ENCODE peak calls at places on chromosomes 5 and 9, in seven cellular contexts. E is stimulated activated CD4-positive, alpha-beta T cell treated with anti-CD3 and anti-CD28 coated beads, Interleukin-2, amount 100 ng/mL, for 24 hours; H is keratinocyte; P is left colon; A is activated CD4-positive, alpha-beta T cell treated with anti-CD3 and anti-CD28 coated beads, Interleukin-2, amount 50 U/mL, for 48 hours; Y is EH; S is neural progenitor cell. V is an unnamed sample.

GRCh38 chr5:91332267-91333044 is 50.7 kb downstream of the ARRDC3 start:
- DNase-seq in E (no peak), H (no peak), P (no peak), A (no peak), Y (peak; percentile 80), S (no peak), V (no peak)

GRCh38 chr5:10448754-10449345 is 7.2 kb downstream of the ROPN1L start:
- DNase-seq in E (no peak), H (no peak), P (no peak), A (no peak), Y (no peak), S (no peak), V (no peak)

GRCh38 chr9:87662808-87663528 is 63.0 kb upstream of the CTSL start:
- DNase-seq in E (peak; percentile 67), H (peak; percentile 55), P (peak; percentile 65), A (peak; percentile 82), Y (peak; percentile 76), S (peak; percentile 81), V (peak; percentile 96)

GRCh38 chr5:146047396-146047795 is 58.0 kb downstream of the PLAC8L1 start:
- DNase-seq in E (no peak), H (no peak), P (peak; percentile 86), A (no peak), Y (no peak), S (no peak), V (no peak)

GRCh38 chr5:37375091-37375490 is 4.0 kb upstream of the WDR70 start:
- DNase-seq in E (no peak), H (no peak), P (no peak), A (no peak), Y (no peak), S (no peak), V (no peak)

GRCh38 chr5:159316519-159317383 is 13.5 kb downstream of the IL12B start:
- DNase-seq in E (peak; percentile 52), H (no peak), P (peak; percentile 33), A (peak; percentile 37), Y (peak; percentile 59), S (peak; percentile 71), V (no peak)

GRCh38 chr9:114130141-114130540 is 25.2 kb upstream of the COL27A1 start:
- DNase-seq in E (no peak), H (no peak), P (no peak), A (no peak), Y (no peak), S (no peak), V (no peak)

GRCh38 chr5:16596541-16596940 is 20.3 kb downstream of the RETREG1 start:
- DNase-seq in E (no peak), H (no peak), P (no peak), A (no peak), Y (peak; percentile 44), S (no peak), V (no peak)

GRCh38 chr9:81798606-81799005 is 109.3 kb upstream of the TLE1 start:
- DNase-seq in E (no peak), H (no peak), P (no peak), A (no peak), Y (peak; percentile 61), S (no peak), V (no peak)

GRCh38 chr9:71403106-71403505 is 281.7 kb upstream of the TRPM3 start:
- DNase-seq in E (no peak), H (no peak), P (no peak), A (no peak), Y (no peak), S (no peak), V (no peak)

GRCh38 chr5:31113101-31113500 is 80.4 kb upstream of the CDH6 start:
- DNase-seq in E (no peak), H (no peak), P (no peak), A (no peak), Y (peak; percentile 75), S (no peak), V (no peak)

GRCh38 chr5:132094393-132095076 is 20.9 kb downstream of the CSF2 start:
- DNase-seq in E (no peak), H (peak; percentile 90), P (no peak), A (no peak), Y (peak; percentile 99), S (no peak), V (no peak)

GRCh38 chr5:137122075-137122474 is 377.1 kb downstream of the SPOCK1 start:
- DNase-seq in E (no peak), H (no peak), P (no peak), A (no peak), Y (peak; percentile 67), S (no peak), V (no peak)

GRCh38 chr5:117594165-117594564 is 1019.5 kb upstream of the SEMA6A start:
- DNase-seq in E (no peak), H (no peak), P (no peak), A (no peak), Y (peak; percentile 46), S (peak; percentile 3), V (no peak)

GRCh38 chr5:127942246-127943060 is 141.1 kb upstream of the SLC12A2 start:
- DNase-seq in E (no peak), H (no peak), P (no peak), A (no peak), Y (peak; percentile 61), S (no peak), V (no peak)

GRCh38 chr5:147187163-147187562 is 47.7 kb upstream of the STK32A start:
- DNase-seq in E (no peak), H (no peak), P (no peak), A (no peak), Y (no peak), S (no peak), V (no peak)

GRCh38 chr5:179152144-179152895 is 92.1 kb downstream of the ZNF354C start:
- DNase-seq in E (no peak), H (no peak), P (no peak), A (no peak), Y (no peak), S (no peak), V (no peak)

GRCh38 chr5:69315972-69316371 is 16.6 kb downstream of the CCDC125 start:
- DNase-seq in E (no peak), H (no peak), P (no peak), A (no peak), Y (no peak), S (no peak), V (no peak)

GRCh38 chr9:70121818-70122436 is 78.3 kb downstream of the MAMDC2 start:
- DNase-seq in E (no peak), H (no peak), P (no peak), A (no peak), Y (peak; percentile 46), S (no peak), V (no peak)

GRCh38 chr9:127955294-127956015 is 17.8 kb upstream of the DPM2 start:
- DNase-seq in E (peak; percentile 87), H (peak; percentile 72), P (peak; percentile 95), A (peak; percentile 85), Y (peak; percentile 42), S (peak; percentile 51), V (peak; percentile 75)

GRCh38 chr5:178304761-178305645 is 72.4 kb upstream of the PHYKPL start:
- DNase-seq in E (no peak), H (no peak), P (peak; percentile 10), A (no peak), Y (no peak), S (no peak), V (no peak)

GRCh38 chr5:150579462-150580400 is 60.7 kb upstream of the SYNPO start:
- DNase-seq in E (no peak), H (no peak), P (peak; percentile 54), A (no peak), Y (no peak), S (no peak), V (no peak)

GRCh38 chr5:126274396-126274795 is 148.8 kb upstream of the GRAMD2B start:
- DNase-seq in E (no peak), H (no peak), P (no peak), A (no peak), Y (no peak), S (no peak), V (no peak)

GRCh38 chr5:54628049-54628448 is 110.5 kb downstream of the SNX18 start:
- DNase-seq in E (no peak), H (no peak), P (no peak), A (no peak), Y (no peak), S (peak; percentile 8), V (no peak)

GRCh38 chr9:120926397-120926928 is at the start of gene TRAF1:
- DNase-seq in E (no peak), H (no peak), P (no peak), A (no peak), Y (no peak), S (no peak), V (no peak)

GRCh38 chr9:17064558-17064957 is 70.3 kb upstream of the CNTLN start:
- DNase-seq in E (no peak), H (no peak), P (no peak), A (no peak), Y (no peak), S (no peak), V (no peak)

GRCh38 chr5:68423154-68423811 is 207.7 kb downstream of the PIK3R1 start:
- DNase-seq in E (no peak), H (no peak), P (no peak), A (peak; percentile 31), Y (peak; percentile 39), S (no peak), V (no peak)

GRCh38 chr9:124291801-124292396 is 34.1 kb downstream of the NEK6 start:
- DNase-seq in E (peak; percentile 56), H (no peak), P (no peak), A (peak; percentile 58), Y (no peak), S (no peak), V (no peak)

GRCh38 chr5:36685631-36686147 is 79.3 kb downstream of the SLC1A3 start:
- DNase-seq in E (no peak), H (no peak), P (no peak), A (no peak), Y (no peak), S (no peak), V (no peak)

GRCh38 chr5:69188811-69189161 is 597 bp upstream of the CENPH start:
- DNase-seq in E (no peak), H (no peak), P (no peak), A (no peak), Y (no peak), S (no peak), V (no peak)

GRCh38 chr9:125633116-125633743 is 73.8 kb downstream of the MAPKAP1 start:
- DNase-seq in E (no peak), H (no peak), P (no peak), A (no peak), Y (no peak), S (no peak), V (no peak)

V was measured in H1.